ENCODE peak calls at places on chromosomes 2 and 18, in five cellular contexts. S is A549, I is H1, C is K562, L is HCT116. Z is an unnamed sample.

GRCh38 chr18:63578357-63578958 is 8.7 kb upstream of the SERPINB13 start:
- DNase-seq in S (peak; percentile 37), I (no peak), C (peak; percentile 12), L (peak; percentile 41), Z (peak; percentile 36)

GRCh38 chr2:85397925-85398331 is 12.2 kb downstream of the CAPG start:
- DNase-seq in S (no peak), I (no peak), C (no peak), L (no peak), Z (no peak)

GRCh38 chr2:3447789-3448317 is 68.4 kb downstream of the TRAPPC12 start:
- DNase-seq in S (no peak), I (no peak), C (no peak), L (no peak), Z (no peak)

GRCh38 chr2:177705511-177705910 is 312.9 kb downstream of the AGPS start:
- DNase-seq in S (no peak), I (no peak), C (no peak), L (no peak), Z (no peak)

GRCh38 chr18:25818505-25818904 is 271.9 kb downstream of the SS18 start:
- DNase-seq in S (no peak), I (no peak), C (no peak), L (no peak), Z (no peak)

GRCh38 chr2:120239488-120240287 is 13.0 kb upstream of the RALB start:
- DNase-seq in S (peak; percentile 45), I (no peak), C (no peak), L (no peak), Z (peak; percentile 82)

GRCh38 chr2:26772064-26773001 is 8.2 kb downstream of the SLC35F6 start:
- DNase-seq in S (peak; percentile 77), I (no peak), C (peak; percentile 60), L (no peak), Z (peak; percentile 38)

GRCh38 chr18:46468431-46469180 is 188.4 kb downstream of the LOXHD1 start:
- DNase-seq in S (no peak), I (no peak), C (no peak), L (no peak), Z (no peak)

GRCh38 chr2:145091011-145091744 is 571.3 kb upstream of the ZEB2 start:
- DNase-seq in S (no peak), I (no peak), C (no peak), L (no peak), Z (peak; percentile 70)

GRCh38 chr2:41937464-41937861 is 110.4 kb upstream of the PKDCC start:
- DNase-seq in S (no peak), I (no peak), C (no peak), L (no peak), Z (peak; percentile 41)

GRCh38 chr2:165193178-165193777 is 10.6 kb downstream of the SCN3A start:
- DNase-seq in S (no peak), I (no peak), C (no peak), L (no peak), Z (no peak)

GRCh38 chr2:112021781-112022231 is 33.3 kb upstream of the TMEM87B start:
- DNase-seq in S (no peak), I (no peak), C (peak; percentile 59), L (no peak), Z (peak; percentile 45)

GRCh38 chr2:30113617-30114293 is 33.1 kb upstream of the YPEL5 start:
- DNase-seq in S (peak; percentile 35), I (no peak), C (no peak), L (no peak), Z (peak; percentile 93)

GRCh38 chr2:127526940-127527804 is 883 bp upstream of the IWS1 start:
- DNase-seq in S (no peak), I (no peak), C (peak; percentile 43), L (peak; percentile 31), Z (no peak)

GRCh38 chr2:64141711-64142405 is 2.4 kb downstream of the PELI1 start:
- DNase-seq in S (no peak), I (no peak), C (no peak), L (no peak), Z (peak; percentile 28)

GRCh38 chr2:203280428-203281064 is 41.7 kb downstream of the CYP20A1 start:
- DNase-seq in S (no peak), I (no peak), C (no peak), L (peak; percentile 22), Z (no peak)

GRCh38 chr2:237524631-237525030 is 37.6 kb downstream of the MLPH start:
- DNase-seq in S (no peak), I (no peak), C (no peak), L (no peak), Z (no peak)

GRCh38 chr2:65204461-65205230 is 23.0 kb upstream of the ACTR2 start:
- DNase-seq in S (no peak), I (no peak), C (no peak), L (no peak), Z (no peak)

GRCh38 chr2:238523158-238524110 is 96.7 kb downstream of the ASB1 start:
- DNase-seq in S (no peak), I (peak; percentile 31), C (no peak), L (no peak), Z (peak; percentile 21)

GRCh38 chr2:31170071-31170698 is 31.9 kb upstream of the GALNT14 start:
- DNase-seq in S (peak; percentile 78), I (peak; percentile 23), C (peak; percentile 74), L (peak; percentile 40), Z (peak; percentile 60)

GRCh38 chr2:45029215-45029614 is 20.0 kb upstream of the SIX2 start:
- DNase-seq in S (no peak), I (no peak), C (no peak), L (no peak), Z (no peak)

GRCh38 chr2:10538224-10538894 is 90.2 kb upstream of the ODC1 start:
- DNase-seq in S (peak; percentile 60), I (no peak), C (no peak), L (peak; percentile 63), Z (peak; percentile 78)

GRCh38 chr2:205024822-205025518 is 479.7 kb downstream of the PARD3B start:
- DNase-seq in S (peak; percentile 77), I (no peak), C (peak; percentile 67), L (peak; percentile 47), Z (peak; percentile 98)

GRCh38 chr2:80102026-80102425 is 202.5 kb downstream of the LRRTM1 start:
- DNase-seq in S (no peak), I (no peak), C (no peak), L (no peak), Z (peak; percentile 97)

GRCh38 chr2:18522484-18523146 is 37.8 kb downstream of the RDH14 start:
- DNase-seq in S (no peak), I (no peak), C (no peak), L (no peak), Z (peak; percentile 47)

GRCh38 chr2:187580462-187581124 is 26.4 kb upstream of the TFPI start:
- DNase-seq in S (peak; percentile 84), I (no peak), C (peak; percentile 55), L (peak; percentile 69), Z (peak; percentile 85)

GRCh38 chr2:10012963-10013461 is 30.3 kb upstream of the KLF11 start:
- DNase-seq in S (no peak), I (no peak), C (no peak), L (peak; percentile 72), Z (no peak)

GRCh38 chr2:102357975-102358374 is 2.4 kb downstream of the IL18R1 start:
- DNase-seq in S (no peak), I (no peak), C (no peak), L (no peak), Z (no peak)

DNA sequence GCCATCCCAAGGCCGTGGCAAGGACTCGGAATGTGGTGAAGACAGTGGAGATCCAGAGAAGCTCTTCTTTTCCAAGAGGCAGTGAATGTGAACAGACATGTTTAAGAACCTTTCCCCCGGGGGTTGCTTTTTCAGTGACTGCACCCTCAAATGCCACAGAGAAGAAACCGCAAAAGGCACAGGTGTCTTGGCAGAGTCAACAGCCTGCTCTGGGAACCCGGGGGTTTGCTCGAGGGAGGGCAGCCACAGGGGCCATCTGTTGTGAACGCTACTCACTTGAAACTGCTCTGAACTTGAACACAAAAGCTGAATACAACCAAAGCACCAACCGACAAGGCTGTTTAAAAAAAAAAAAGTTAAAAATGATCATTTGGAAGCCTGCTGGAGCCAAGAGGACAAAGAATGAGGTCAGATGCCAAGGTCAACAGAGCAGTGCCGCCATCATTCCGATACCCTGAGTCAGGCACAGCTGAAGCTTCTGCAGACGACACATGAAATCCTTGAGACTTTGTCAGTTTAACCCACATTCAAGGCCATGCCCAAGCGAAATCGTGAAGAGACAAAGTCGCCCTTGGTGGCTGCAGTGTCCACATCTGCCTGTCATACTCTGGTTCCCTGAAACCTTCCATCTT is 47.4 kb downstream of the PSMG2 start:
- DNase-seq in S (no peak), I (no peak), C (no peak), L (no peak), Z (no peak)
- TF ChIP-seq RAD21 in S (no peak), I (no peak), C (no peak), L (no peak), Z (no peak)

DNA sequence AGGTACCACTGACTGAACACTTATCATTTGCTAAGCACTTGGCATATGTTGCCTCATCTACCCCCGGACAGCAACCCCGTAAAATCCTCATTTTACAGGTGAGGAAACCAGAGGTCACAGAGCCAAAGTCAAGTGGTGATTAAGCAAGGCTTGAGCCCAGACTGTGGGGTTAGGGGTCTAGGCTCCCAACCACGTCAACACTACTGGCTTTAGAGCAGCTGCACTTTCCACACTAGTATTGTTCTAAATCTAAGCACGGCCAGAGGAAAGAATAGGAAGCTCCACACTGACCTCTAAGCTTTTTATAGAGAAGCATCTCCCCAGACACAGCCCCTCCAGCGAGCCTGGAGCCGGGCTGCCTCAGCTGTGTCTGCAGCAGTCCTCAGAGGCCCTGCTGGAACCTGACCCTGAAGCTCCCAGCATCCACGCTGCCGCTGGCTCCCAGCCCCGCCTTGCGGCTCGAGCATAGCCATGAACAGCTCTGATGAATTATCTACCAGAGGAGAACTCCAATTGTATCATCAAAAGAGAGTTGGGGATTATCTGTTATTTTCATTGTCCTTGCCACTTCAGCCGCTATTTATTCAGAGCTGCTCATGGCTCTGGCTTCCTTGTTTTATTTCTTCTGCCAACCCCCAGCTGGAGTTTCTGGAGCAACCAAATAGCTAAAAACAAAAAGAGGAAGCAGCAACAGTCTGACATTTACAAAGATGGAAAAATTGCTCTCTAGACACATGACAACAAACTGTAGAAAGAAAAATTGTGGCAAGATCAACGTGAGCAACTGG is 62.2 kb upstream of the RTN4 start:
- DNase-seq in S (no peak), I (no peak), C (no peak), L (no peak), Z (peak; percentile 78)
- TF ChIP-seq RAD21 in S (no peak), I (no peak), C (no peak), L (no peak), Z (peak; percentile 24)

DNA sequence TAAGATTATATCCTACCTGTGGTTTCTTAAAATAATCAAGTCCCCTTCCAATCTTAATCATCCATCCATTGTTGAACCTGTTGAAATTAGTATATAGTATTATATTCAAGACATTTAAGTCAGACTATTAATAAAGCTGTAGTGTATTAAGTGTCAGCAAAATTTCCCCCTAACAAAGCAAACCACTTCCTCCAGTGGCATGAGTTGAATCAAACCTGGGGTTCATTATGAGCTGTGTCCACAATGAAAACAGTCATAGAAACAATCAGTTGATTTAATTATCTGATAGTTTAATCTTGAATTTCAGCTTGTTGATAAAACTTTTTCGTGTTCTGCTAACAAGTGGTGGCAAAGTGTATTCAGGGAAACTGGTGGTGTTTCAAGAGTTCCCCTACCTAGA is 11.3 kb downstream of the MITD1 start:
- DNase-seq in S (no peak), I (no peak), C (no peak), L (no peak), Z (no peak)
- TF ChIP-seq RAD21 in S (no peak), I (no peak), C (no peak), L (no peak), Z (no peak)

GRCh38 chr2:196331816-196332215 is 160.4 kb upstream of the STK17B start:
- DNase-seq in S (no peak), I (no peak), C (no peak), L (no peak), Z (peak; percentile 75)
- TF ChIP-seq RAD21 in S (no peak), I (no peak), C (no peak), L (no peak), Z (no peak)

Z was measured in IMR-90.